ENCODE peak calls at places on chromosomes 6 and 20, in seven cellular contexts. One of them, this sample, is unnamed.

GRCh38 chr20:1860446-1860845 is 34.8 kb upstream of the SIRPA start:
- DNase-seq in thoracic aorta: no peak
- DNase-seq in AG08395: peak
- DNase-seq in BE2C: no peak
- DNase-seq in GM12865: no peak
- DNase-seq in kidney tubule cell: peak
- DNase-seq in stimulated activated naive CD8-positive, alpha-beta T cell treated with anti-CD3 and anti-CD28 coated beads, Interleukin-15, amount 100 ng/mL, for 72 hours: no peak
- DNase-seq in this sample: peak

GRCh38 chr6:55953384-55953783 is 78.0 kb upstream of the BMP5 start:
- DNase-seq in thoracic aorta: no peak
- DNase-seq in AG08395: peak
- DNase-seq in BE2C: no peak
- DNase-seq in GM12865: peak
- DNase-seq in kidney tubule cell: peak
- DNase-seq in stimulated activated naive CD8-positive, alpha-beta T cell treated with anti-CD3 and anti-CD28 coated beads, Interleukin-15, amount 100 ng/mL, for 72 hours: no peak
- DNase-seq in this sample: no peak

GRCh38 chr6:127515234-127515793 is 3.8 kb downstream of the MTCL3 start:
- DNase-seq in thoracic aorta: no peak
- DNase-seq in AG08395: peak
- DNase-seq in BE2C: no peak
- DNase-seq in GM12865: no peak
- DNase-seq in kidney tubule cell: peak
- DNase-seq in stimulated activated naive CD8-positive, alpha-beta T cell treated with anti-CD3 and anti-CD28 coated beads, Interleukin-15, amount 100 ng/mL, for 72 hours: no peak
- DNase-seq in this sample: peak

GRCh38 chr6:33578588-33579011 is 1.5 kb downstream of the BAK1 start:
- DNase-seq in thoracic aorta: no peak
- DNase-seq in AG08395: no peak
- DNase-seq in BE2C: no peak
- DNase-seq in GM12865: peak
- DNase-seq in kidney tubule cell: no peak
- DNase-seq in stimulated activated naive CD8-positive, alpha-beta T cell treated with anti-CD3 and anti-CD28 coated beads, Interleukin-15, amount 100 ng/mL, for 72 hours: peak
- DNase-seq in this sample: no peak

GRCh38 chr20:7038029-7038428 is 270.5 kb downstream of the BMP2 start:
- DNase-seq in thoracic aorta: no peak
- DNase-seq in AG08395: peak
- DNase-seq in BE2C: no peak
- DNase-seq in GM12865: no peak
- DNase-seq in kidney tubule cell: peak
- DNase-seq in stimulated activated naive CD8-positive, alpha-beta T cell treated with anti-CD3 and anti-CD28 coated beads, Interleukin-15, amount 100 ng/mL, for 72 hours: no peak
- DNase-seq in this sample: no peak

GRCh38 chr20:5786930-5787826 is 37.0 kb downstream of the SHLD1 start:
- DNase-seq in thoracic aorta: no peak
- DNase-seq in AG08395: peak
- DNase-seq in BE2C: no peak
- DNase-seq in GM12865: no peak
- DNase-seq in kidney tubule cell: peak
- DNase-seq in stimulated activated naive CD8-positive, alpha-beta T cell treated with anti-CD3 and anti-CD28 coated beads, Interleukin-15, amount 100 ng/mL, for 72 hours: no peak
- DNase-seq in this sample: no peak

GRCh38 chr20:51258582-51259175 is 235.8 kb upstream of the KCNG1 start:
- DNase-seq in thoracic aorta: no peak
- DNase-seq in AG08395: peak
- DNase-seq in BE2C: no peak
- DNase-seq in GM12865: no peak
- DNase-seq in kidney tubule cell: peak
- DNase-seq in stimulated activated naive CD8-positive, alpha-beta T cell treated with anti-CD3 and anti-CD28 coated beads, Interleukin-15, amount 100 ng/mL, for 72 hours: no peak
- DNase-seq in this sample: peak

GRCh38 chr20:20214757-20215275 is 153.1 kb upstream of the INSM1 start:
- DNase-seq in thoracic aorta: no peak
- DNase-seq in AG08395: no peak
- DNase-seq in BE2C: no peak
- DNase-seq in GM12865: no peak
- DNase-seq in kidney tubule cell: no peak
- DNase-seq in stimulated activated naive CD8-positive, alpha-beta T cell treated with anti-CD3 and anti-CD28 coated beads, Interleukin-15, amount 100 ng/mL, for 72 hours: no peak
- DNase-seq in this sample: no peak

GRCh38 chr20:33281550-33282146 is 1.4 kb upstream of the BPIFB1 start:
- DNase-seq in thoracic aorta: no peak
- DNase-seq in AG08395: no peak
- DNase-seq in BE2C: no peak
- DNase-seq in GM12865: no peak
- DNase-seq in kidney tubule cell: peak
- DNase-seq in stimulated activated naive CD8-positive, alpha-beta T cell treated with anti-CD3 and anti-CD28 coated beads, Interleukin-15, amount 100 ng/mL, for 72 hours: no peak
- DNase-seq in this sample: no peak

GRCh38 chr6:167648506-167649278 is 178.0 kb upstream of the AFDN start:
- DNase-seq in thoracic aorta: no peak
- DNase-seq in AG08395: no peak
- DNase-seq in BE2C: no peak
- DNase-seq in GM12865: no peak
- DNase-seq in kidney tubule cell: no peak
- DNase-seq in stimulated activated naive CD8-positive, alpha-beta T cell treated with anti-CD3 and anti-CD28 coated beads, Interleukin-15, amount 100 ng/mL, for 72 hours: no peak
- DNase-seq in this sample: no peak

GRCh38 chr6:150016324-150017185 is 8.8 kb downstream of the RAET1L start:
- DNase-seq in thoracic aorta: no peak
- DNase-seq in AG08395: peak
- DNase-seq in BE2C: peak
- DNase-seq in GM12865: peak
- DNase-seq in kidney tubule cell: peak
- DNase-seq in stimulated activated naive CD8-positive, alpha-beta T cell treated with anti-CD3 and anti-CD28 coated beads, Interleukin-15, amount 100 ng/mL, for 72 hours: peak
- DNase-seq in this sample: peak

GRCh38 chr20:36792422-36792821 is 18.9 kb upstream of the DSN1 start:
- DNase-seq in thoracic aorta: no peak
- DNase-seq in AG08395: peak
- DNase-seq in BE2C: peak
- DNase-seq in GM12865: peak
- DNase-seq in kidney tubule cell: peak
- DNase-seq in stimulated activated naive CD8-positive, alpha-beta T cell treated with anti-CD3 and anti-CD28 coated beads, Interleukin-15, amount 100 ng/mL, for 72 hours: no peak
- DNase-seq in this sample: peak

GRCh38 chr20:33821270-33821836 is 10.2 kb downstream of the CHMP4B start:
- DNase-seq in thoracic aorta: no peak
- DNase-seq in AG08395: no peak
- DNase-seq in BE2C: no peak
- DNase-seq in GM12865: no peak
- DNase-seq in kidney tubule cell: no peak
- DNase-seq in stimulated activated naive CD8-positive, alpha-beta T cell treated with anti-CD3 and anti-CD28 coated beads, Interleukin-15, amount 100 ng/mL, for 72 hours: no peak
- DNase-seq in this sample: no peak

GRCh38 chr20:64107736-64108457 is 532 bp upstream of the NPBWR2 start:
- DNase-seq in thoracic aorta: no peak
- DNase-seq in AG08395: no peak
- DNase-seq in BE2C: no peak
- DNase-seq in GM12865: no peak
- DNase-seq in kidney tubule cell: no peak
- DNase-seq in stimulated activated naive CD8-positive, alpha-beta T cell treated with anti-CD3 and anti-CD28 coated beads, Interleukin-15, amount 100 ng/mL, for 72 hours: peak
- DNase-seq in this sample: no peak

GRCh38 chr20:19205999-19206398 is 6.4 kb upstream of the SLC24A3 start:
- DNase-seq in thoracic aorta: no peak
- DNase-seq in AG08395: peak
- DNase-seq in BE2C: peak
- DNase-seq in GM12865: peak
- DNase-seq in kidney tubule cell: peak
- DNase-seq in stimulated activated naive CD8-positive, alpha-beta T cell treated with anti-CD3 and anti-CD28 coated beads, Interleukin-15, amount 100 ng/mL, for 72 hours: peak
- DNase-seq in this sample: peak

GRCh38 chr6:158037771-158038170 is 56.1 kb downstream of the SYNJ2 start:
- DNase-seq in thoracic aorta: no peak
- DNase-seq in AG08395: no peak
- DNase-seq in BE2C: no peak
- DNase-seq in GM12865: no peak
- DNase-seq in kidney tubule cell: no peak
- DNase-seq in stimulated activated naive CD8-positive, alpha-beta T cell treated with anti-CD3 and anti-CD28 coated beads, Interleukin-15, amount 100 ng/mL, for 72 hours: no peak
- DNase-seq in this sample: no peak

GRCh38 chr20:62481441-62482135 is 5.8 kb upstream of the GATA5 start:
- DNase-seq in thoracic aorta: no peak
- DNase-seq in AG08395: no peak
- DNase-seq in BE2C: no peak
- DNase-seq in GM12865: no peak
- DNase-seq in kidney tubule cell: no peak
- DNase-seq in stimulated activated naive CD8-positive, alpha-beta T cell treated with anti-CD3 and anti-CD28 coated beads, Interleukin-15, amount 100 ng/mL, for 72 hours: no peak
- DNase-seq in this sample: peak